ENCODE peak calls at places on chromosomes 2 and 18, in seven cellular contexts. Q, G, R, S, L, C and O are unnamed samples.

GRCh38 chr2:203583696-203584095 is 48.6 kb upstream of the RAPH1 start:
- DNase-seq in S (no peak), L (peak), G (no peak), Q (no peak), R (no peak), C (peak), O (peak)

GRCh38 chr18:13376298-13376840 is 157.8 kb downstream of the LDLRAD4 start:
- DNase-seq in Q (no peak), S (peak), G (peak), C (no peak), R (peak), L (peak), O (no peak)

GRCh38 chr2:71851094-71851755 is 296.4 kb downstream of the CYP26B1 start:
- DNase-seq in Q (no peak), S (no peak), G (peak), R (no peak), C (no peak), L (no peak), O (no peak)

GRCh38 chr18:79410731-79411613 is 15.2 kb downstream of the NFATC1 start:
- DNase-seq in S (no peak), R (no peak), L (no peak), Q (no peak), G (no peak), C (no peak), O (no peak)

GRCh38 chr2:102520009-102520408 is 47.0 kb downstream of the SLC9A4 start:
- DNase-seq in G (no peak), R (no peak), C (peak), L (peak), S (no peak), Q (peak), O (peak)

GRCh38 chr2:238985931-238986446 is 138.1 kb downstream of the TWIST2 start:
- DNase-seq in C (no peak), G (peak), R (no peak), Q (no peak), S (no peak), L (no peak), O (no peak)

GRCh38 chr2:102401868-102402267 is 21.1 kb upstream of the IL18RAP start:
- DNase-seq in R (no peak), C (no peak), L (no peak), S (no peak), Q (no peak), G (no peak), O (no peak)

GRCh38 chr2:159807183-159808037 is 9.4 kb upstream of the CD302 start:
- DNase-seq in R (no peak), G (no peak), L (peak), C (peak), S (no peak), Q (peak), O (peak)

GRCh38 chr18:57026316-57026715 is 120.6 kb upstream of the BOD1L2 start:
- DNase-seq in G (no peak), R (no peak), L (no peak), S (no peak), C (no peak), Q (no peak), O (no peak)

GRCh38 chr18:79877163-79878091 is 74.0 kb downstream of the SLC66A2 start:
- DNase-seq in G (peak), R (no peak), L (no peak), S (peak), Q (no peak), C (no peak), O (no peak)

GRCh38 chr2:223753940-223754339 is 83.4 kb downstream of the AP1S3 start:
- DNase-seq in R (no peak), L (no peak), G (no peak), Q (no peak), S (no peak), C (no peak), O (no peak)

GRCh38 chr2:174750923-174751441 is 13.3 kb downstream of the CHRNA1 start:
- DNase-seq in L (peak), S (peak), Q (no peak), R (no peak), C (no peak), G (no peak), O (peak)

GRCh38 chr2:117856415-117857210 is 42.1 kb downstream of the DDX18 start:
- DNase-seq in S (no peak), G (no peak), C (no peak), L (no peak), R (no peak), Q (no peak), O (no peak)

GRCh38 chr2:215418064-215418963 is 17.6 kb downstream of the FN1 start:
- DNase-seq in S (no peak), R (no peak), C (no peak), L (no peak), Q (no peak), G (no peak), O (no peak)

GRCh38 chr2:97957432-97958183 is 38.1 kb downstream of the TMEM131 start:
- DNase-seq in L (no peak), C (no peak), G (no peak), R (no peak), Q (no peak), S (no peak), O (peak)

GRCh38 chr2:210072922-210073509 is 70.6 kb downstream of the RPE start:
- DNase-seq in S (no peak), L (peak), C (no peak), Q (no peak), R (no peak), G (no peak), O (peak)

GRCh38 chr2:88582030-88582429 is 45.2 kb downstream of the EIF2AK3 start:
- DNase-seq in S (no peak), Q (no peak), R (no peak), L (no peak), G (no peak), C (no peak), O (no peak)

GRCh38 chr2:234495801-234496441 is 960 bp downstream of the ARL4C start:
- DNase-seq in G (no peak), R (no peak), Q (no peak), L (peak), C (no peak), S (peak), O (peak)

GRCh38 chr18:11689972-11690570 is 1.0 kb downstream of the GNAL start:
- DNase-seq in L (peak), G (no peak), C (no peak), Q (no peak), S (no peak), R (no peak), O (no peak)

GRCh38 chr2:59282374-59283057 is 1041.4 kb upstream of the FANCL start:
- DNase-seq in L (no peak), G (no peak), R (no peak), S (no peak), Q (no peak), C (no peak), O (no peak)

GRCh38 chr2:181407171-181407570 is 50.0 kb upstream of the ITGA4 start:
- DNase-seq in L (no peak), G (no peak), C (no peak), Q (no peak), R (no peak), S (no peak), O (no peak)

GRCh38 chr2:173278794-173279527 is 75.7 kb upstream of the CDCA7 start:
- DNase-seq in C (no peak), Q (no peak), G (no peak), L (no peak), S (no peak), R (no peak), O (no peak)

GRCh38 chr2:223993634-223994232 is 36.5 kb downstream of the MRPL44 start:
- DNase-seq in L (peak), R (no peak), Q (peak), G (no peak), C (peak), S (peak), O (peak)

GRCh38 chr18:52781113-52781512 is 441.1 kb downstream of the DCC start:
- DNase-seq in S (no peak), L (no peak), C (no peak), R (no peak), G (no peak), Q (no peak), O (no peak)

GRCh38 chr2:209368924-209369323 is 54.9 kb upstream of the MAP2 start:
- DNase-seq in C (no peak), L (no peak), Q (no peak), S (no peak), R (no peak), G (no peak), O (peak)

GRCh38 chr2:241507430-241508239 is 749 bp downstream of the STK25 start:
- DNase-seq in L (peak), Q (peak), S (peak), G (no peak), R (no peak), C (peak), O (peak)

GRCh38 chr2:179104736-179105135 is 54.8 kb upstream of the CCDC141 start:
- DNase-seq in L (no peak), R (no peak), S (no peak), C (no peak), G (no peak), Q (no peak), O (no peak)

GRCh38 chr2:134253117-134253704 is 661 bp upstream of the MGAT5 start:
- DNase-seq in S (no peak), G (no peak), Q (no peak), C (no peak), R (no peak), L (peak), O (peak)

GRCh38 chr2:1833726-1834125 is 89.4 kb upstream of the PXDN start:
- DNase-seq in L (no peak), R (no peak), C (no peak), Q (no peak), G (no peak), S (no peak), O (no peak)

GRCh38 chr2:226795281-226796011 is 4.2 kb downstream of the IRS1 start:
- DNase-seq in G (peak), R (no peak), C (no peak), L (peak), S (no peak), Q (no peak), O (no peak)

GRCh38 chr18:27400001-27400400 is 214.9 kb upstream of the CHST9 start:
- DNase-seq in G (no peak), R (no peak), L (no peak), C (no peak), S (no peak), Q (no peak), O (no peak)

GRCh38 chr2:11829947-11830707 is 83.7 kb downstream of the LPIN1 start:
- DNase-seq in Q (peak), S (peak), G (peak), C (peak), R (no peak), L (peak), O (peak)

GRCh38 chr2:11073791-11074190 is 81.5 kb upstream of the SLC66A3 start:
- DNase-seq in S (no peak), G (no peak), L (no peak), Q (no peak), C (no peak), R (no peak), O (no peak)